ENCODE peak calls at places on chromosomes 6 and 20, in five cellular contexts. V is pancreas; E is heart left ventricle; S is small intestine; M is CD4-positive, CD25-positive, alpha-beta regulatory T cell. A is an unnamed sample.

GRCh38 chr6:164520916-164521315 is 788.5 kb downstream of the C6orf118 start:
- DNase-seq in V (no peak), E (no peak), S (no peak), M (no peak), A (no peak)

GRCh38 chr6:135299256-135299655 is 118.1 kb downstream of the MYB start:
- DNase-seq in V (no peak), E (no peak), S (no peak), M (no peak), A (no peak)

GRCh38 chr6:170125447-170126300 is 165.2 kb downstream of the DLL1 start:
- DNase-seq in V (peak), E (peak), S (no peak), M (no peak), A (peak)

GRCh38 chr6:148445116-148445515 is 102.5 kb downstream of the SASH1 start:
- DNase-seq in V (no peak), E (no peak), S (no peak), M (no peak), A (no peak)

GRCh38 chr6:51531623-51532022 is 555.8 kb downstream of the PKHD1 start:
- DNase-seq in V (no peak), E (no peak), S (peak), M (no peak), A (no peak)

GRCh38 chr6:159107451-159108260 is 61.5 kb upstream of the FNDC1 start:
- DNase-seq in V (no peak), E (no peak), S (peak), M (peak), A (no peak)

GRCh38 chr6:35220711-35221110 is 7.0 kb downstream of the SCUBE3 start:
- DNase-seq in V (no peak), E (no peak), S (no peak), M (no peak), A (no peak)

GRCh38 chr20:8304124-8304800 is 172.2 kb downstream of the PLCB1 start:
- DNase-seq in V (no peak), E (no peak), S (no peak), M (no peak), A (no peak)

GRCh38 chr6:170344631-170345576 is 38.3 kb downstream of the FAM120B start:
- DNase-seq in V (no peak), E (peak), S (peak), M (peak), A (no peak)

GRCh38 chr6:107539849-107540464 is 50.0 kb downstream of the SOBP start:
- DNase-seq in V (no peak), E (no peak), S (no peak), M (no peak), A (no peak)

GRCh38 chr6:39357998-39358686 is 35.6 kb upstream of the KCNK16 start:
- DNase-seq in V (no peak), E (no peak), S (peak), M (no peak), A (no peak)

GRCh38 chr6:81897793-81898192 is 145.3 kb upstream of the TENT5A start:
- DNase-seq in V (no peak), E (no peak), S (peak), M (no peak), A (no peak)

GRCh38 chr6:129954749-129955431 is 63.5 kb upstream of the L3MBTL3 start:
- DNase-seq in V (no peak), E (no peak), S (no peak), M (no peak), A (no peak)

GRCh38 chr6:72941263-72941662 is 284.0 kb downstream of the KHDC1L start:
- DNase-seq in V (no peak), E (no peak), S (no peak), M (no peak), A (no peak)

GRCh38 chr6:118618676-118619377 is 32.6 kb downstream of the CEP85L start:
- DNase-seq in V (peak), E (peak), S (peak), M (peak), A (peak)

GRCh38 chr6:106411643-106412200 is 51.2 kb downstream of the CRYBG1 start:
- DNase-seq in V (no peak), E (no peak), S (peak), M (no peak), A (no peak)

GRCh38 chr6:125784365-125784764 is 6.4 kb upstream of the NCOA7 start:
- DNase-seq in V (no peak), E (no peak), S (no peak), M (no peak), A (no peak)

GRCh38 chr6:123551939-123552707 is 84.6 kb downstream of the TRDN start:
- DNase-seq in V (no peak), E (no peak), S (no peak), M (no peak), A (no peak)

GRCh38 chr6:71478834-71479541 is 190.4 kb downstream of the OGFRL1 start:
- DNase-seq in V (no peak), E (no peak), S (no peak), M (no peak), A (no peak)
- H3K27ac ChIP-seq in V (no peak), E (peak), S (peak), M (no peak), A (peak)

DNA sequence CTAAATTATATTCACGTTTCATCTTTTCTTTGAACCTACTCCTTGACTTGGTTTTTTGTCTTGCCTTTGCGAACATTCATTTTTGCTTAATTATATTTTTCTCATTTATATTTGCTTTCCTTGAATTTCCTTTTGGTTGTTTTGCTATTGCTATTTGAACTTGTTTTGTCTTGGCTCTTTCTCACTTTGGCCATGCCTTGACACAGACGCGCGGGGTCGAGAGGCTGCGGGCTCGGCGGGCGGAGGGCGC is 7.1 kb upstream of the TMEM14A start:
- DNase-seq in V (no peak), E (no peak), S (no peak), M (no peak), A (no peak)
- H3K27ac ChIP-seq in V (peak), E (no peak), S (peak), M (no peak), A (peak)

DNA sequence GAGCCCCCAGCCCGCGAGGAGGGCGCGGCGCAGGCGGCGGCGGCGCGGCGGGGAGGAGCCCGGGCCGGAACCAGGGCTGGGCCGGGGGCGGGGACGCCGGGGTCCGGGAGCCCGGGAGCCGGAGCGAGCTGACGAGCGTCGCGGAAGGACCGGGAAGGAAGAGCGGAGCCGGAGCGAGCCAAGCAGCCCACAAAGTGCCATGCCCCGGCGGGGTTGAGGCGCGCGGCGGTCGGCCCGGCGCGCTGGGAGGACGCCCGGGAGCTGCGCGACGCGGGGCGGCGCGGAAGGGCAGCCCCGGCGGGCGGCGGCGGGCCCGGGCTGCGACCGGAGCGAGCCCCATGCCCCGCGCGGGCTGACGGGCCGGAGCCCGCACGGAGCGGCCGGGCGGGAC is 289 bp downstream of the FOXP4 start:
- DNase-seq in V (no peak), E (no peak), S (peak), M (peak), A (peak)
- H3K27ac ChIP-seq in V (peak), E (peak), S (peak), M (no peak), A (peak)

GRCh38 chr20:44117296-44118184 is 69.4 kb downstream of the JPH2 start:
- DNase-seq in V (no peak), E (no peak), S (no peak), M (no peak), A (no peak)
- H3K27ac ChIP-seq in V (no peak), E (no peak), S (no peak), M (no peak), A (no peak)

GRCh38 chr20:33441142-33441955 is 2.2 kb downstream of the SNTA1 start:
- DNase-seq in V (no peak), E (peak), S (no peak), M (no peak), A (no peak)

GRCh38 chr20:33442136-33443005 is 1.2 kb downstream of the SNTA1 start:
- DNase-seq in V (no peak), E (no peak), S (no peak), M (no peak), A (no peak)

GRCh38 chr20:33444797-33445560 is 1.4 kb upstream of the SNTA1 start:
- DNase-seq in V (no peak), E (no peak), S (peak), M (peak), A (no peak)

GRCh38 chr20:33443006-33443511 is 504 bp downstream of the SNTA1 start:
- DNase-seq in V (no peak), E (peak), S (no peak), M (peak), A (peak)

GRCh38 chr20:33443512-33444239 is at the start of gene SNTA1:
- DNase-seq in V (peak), E (peak), S (peak), M (peak), A (peak)
- H3K27ac ChIP-seq in V (no peak), E (peak), S (peak), M (peak), A (peak)

GRCh38 chr6:7163661-7164071 is 55.9 kb downstream of the RREB1 start:
- DNase-seq in V (no peak), E (no peak), S (no peak), M (no peak), A (no peak)
- H3K27ac ChIP-seq in V (no peak), E (no peak), S (no peak), M (no peak), A (no peak)